ENCODE peak calls at places on chromosome 3, in nine cellular contexts. N is activated T-helper 9 cell treated with anti-CD3 and anti-CD28 coated beads, Interleukin-2, amount 50 U/mL, for 16 hours; Q is HuH-7; T is RKO; G is T-cell; H is occipital lobe; U is hepatocyte; E is NCI-H1694; S is HCT116. X is an unnamed sample.

GRCh38 chr3:129690406-129690805 is 83.9 kb upstream of the PLXND1 start:
- DNase-seq in N (no peak), Q (peak; percentile 37), T (peak; percentile 83), G (peak; percentile 43), H (peak; percentile 8), U (peak; percentile 49), E (peak; percentile 35), S (peak; percentile 73), X (peak; percentile 77)

GRCh38 chr3:37338500-37338899 is 164.1 kb upstream of the LRRFIP2 start:
- DNase-seq in N (no peak), Q (no peak), T (no peak), G (no peak), H (no peak), U (no peak), E (no peak), S (no peak), X (no peak)

GRCh38 chr3:126259411-126260391 is 79.3 kb upstream of the ALDH1L1 start:
- DNase-seq in N (no peak), Q (peak; percentile 61), T (no peak), G (no peak), H (peak; percentile 15), U (peak; percentile 49), E (no peak), S (no peak), X (no peak)

GRCh38 chr3:149553781-149554451 is 79.4 kb downstream of the TM4SF4 start:
- DNase-seq in N (no peak), Q (no peak), T (no peak), G (no peak), H (no peak), U (peak; percentile 71), E (no peak), S (no peak), X (peak; percentile 78)

GRCh38 chr3:169510378-169510777 is 153.1 kb downstream of the MECOM start:
- DNase-seq in N (no peak), Q (no peak), T (no peak), G (no peak), H (no peak), U (no peak), E (no peak), S (no peak), X (no peak)

GRCh38 chr3:159762238-159762637 is 226.4 kb upstream of the IL12A start:
- DNase-seq in N (no peak), Q (peak; percentile 23), T (peak; percentile 22), G (no peak), H (no peak), U (no peak), E (no peak), S (no peak), X (peak; percentile 47)

GRCh38 chr3:197027896-197028710 is 1.5 kb downstream of the MELTF start:
- DNase-seq in N (no peak), Q (peak; percentile 12), T (peak; percentile 13), G (no peak), H (no peak), U (no peak), E (no peak), S (no peak), X (no peak)

GRCh38 chr3:9978664-9979349 is 7.8 kb downstream of the EMC3 start:
- DNase-seq in N (no peak), Q (no peak), T (no peak), G (no peak), H (no peak), U (no peak), E (no peak), S (no peak), X (no peak)

GRCh38 chr3:144524531-144524930 is 552.9 kb downstream of the DIPK2A start:
- DNase-seq in N (no peak), Q (no peak), T (no peak), G (no peak), H (no peak), U (no peak), E (no peak), S (no peak), X (peak; percentile 35)

GRCh38 chr3:134008630-134009156 is 21.0 kb downstream of the SLCO2A1 start:
- DNase-seq in N (no peak), Q (no peak), T (no peak), G (no peak), H (no peak), U (no peak), E (no peak), S (peak; percentile 79), X (peak; percentile 42)

GRCh38 chr3:161291191-161291901 is 70.2 kb downstream of the NMD3 start:
- DNase-seq in N (no peak), Q (no peak), T (no peak), G (no peak), H (no peak), U (no peak), E (no peak), S (no peak), X (no peak)

GRCh38 chr3:138594150-138594934 is at the start of gene CEP70:
- DNase-seq in N (peak; percentile 83), Q (peak; percentile 84), T (peak; percentile 93), G (peak; percentile 89), H (no peak), U (peak; percentile 98), E (no peak), S (peak; percentile 90), X (peak; percentile 98)

GRCh38 chr3:105634719-105635118 is 234.1 kb downstream of the CBLB start:
- DNase-seq in N (no peak), Q (no peak), T (no peak), G (no peak), H (no peak), U (no peak), E (no peak), S (no peak), X (no peak)

GRCh38 chr3:174325834-174326705 is 533.1 kb upstream of the NAALADL2 start:
- DNase-seq in N (no peak), Q (no peak), T (no peak), G (no peak), H (no peak), U (no peak), E (no peak), S (no peak), X (peak; percentile 70)

GRCh38 chr3:130939753-130940152 is 45.9 kb downstream of the ATP2C1 start:
- DNase-seq in N (no peak), Q (no peak), T (no peak), G (no peak), H (no peak), U (no peak), E (no peak), S (no peak), X (peak; percentile 27)

GRCh38 chr3:174633342-174633741 is 225.8 kb upstream of the NAALADL2 start:
- DNase-seq in N (no peak), Q (no peak), T (no peak), G (no peak), H (no peak), U (no peak), E (no peak), S (no peak), X (no peak)

GRCh38 chr3:175346573-175347356 is 487.6 kb downstream of the NAALADL2 start:
- DNase-seq in N (no peak), Q (no peak), T (peak; percentile 55), G (no peak), H (peak; percentile 49), U (peak; percentile 19), E (peak; percentile 55), S (peak; percentile 59), X (peak; percentile 87)

GRCh38 chr3:134359121-134360010 is 14.9 kb downstream of the AMOTL2 start:
- DNase-seq in N (no peak), Q (no peak), T (no peak), G (no peak), H (no peak), U (no peak), E (peak; percentile 47), S (no peak), X (no peak)

GRCh38 chr3:171038342-171038741 is 11.8 kb upstream of the SLC2A2 start:
- DNase-seq in N (no peak), Q (no peak), T (no peak), G (no peak), H (no peak), U (no peak), E (no peak), S (no peak), X (no peak)

GRCh38 chr3:114741066-114741465 is 406.0 kb downstream of the ZBTB20 start:
- DNase-seq in N (no peak), Q (no peak), T (peak; percentile 26), G (no peak), H (no peak), U (no peak), E (no peak), S (no peak), X (peak; percentile 54)

GRCh38 chr3:114307222-114307840 is 13.5 kb downstream of the TIGIT start:
- DNase-seq in N (peak; percentile 35), Q (no peak), T (no peak), G (no peak), H (no peak), U (no peak), E (no peak), S (no peak), X (no peak)

GRCh38 chr3:85790445-85791030 is 831.7 kb downstream of the CADM2 start:
- DNase-seq in N (no peak), Q (no peak), T (no peak), G (no peak), H (no peak), U (no peak), E (no peak), S (no peak), X (no peak)

GRCh38 chr3:45861043-45861846 is 19.3 kb upstream of the LZTFL1 start:
- DNase-seq in N (no peak), Q (no peak), T (no peak), G (no peak), H (no peak), U (peak; percentile 48), E (no peak), S (no peak), X (no peak)

GRCh38 chr3:157099337-157100078 is 60.4 kb downstream of the CCNL1 start:
- DNase-seq in N (no peak), Q (no peak), T (no peak), G (no peak), H (peak; percentile 12), U (no peak), E (no peak), S (no peak), X (no peak)

GRCh38 chr3:127092776-127093175 is 100.2 kb upstream of the PRR23E start:
- DNase-seq in N (no peak), Q (no peak), T (no peak), G (no peak), H (no peak), U (no peak), E (no peak), S (no peak), X (no peak)

GRCh38 chr3:176584413-176585176 is 612.7 kb downstream of the TBL1XR1 start:
- DNase-seq in N (no peak), Q (no peak), T (peak; percentile 3), G (no peak), H (no peak), U (no peak), E (no peak), S (no peak), X (peak; percentile 26)

GRCh38 chr3:197478746-197479668 is 76.8 kb downstream of the BDH1 start:
- DNase-seq in N (no peak), Q (no peak), T (no peak), G (no peak), H (no peak), U (no peak), E (peak; percentile 64), S (no peak), X (peak; percentile 54)

GRCh38 chr3:38130631-38131065 is 6.3 kb downstream of the ACAA1 start:
- DNase-seq in N (no peak), Q (no peak), T (no peak), G (no peak), H (no peak), U (peak; percentile 56), E (no peak), S (no peak), X (no peak)

GRCh38 chr3:188254489-188255070 is 100.6 kb downstream of the LPP start:
- DNase-seq in N (no peak), Q (no peak), T (no peak), G (no peak), H (no peak), U (no peak), E (no peak), S (no peak), X (no peak)

GRCh38 chr3:126685041-126685440 is 19.0 kb upstream of the CHCHD6 start:
- DNase-seq in N (no peak), Q (no peak), T (no peak), G (no peak), H (no peak), U (no peak), E (no peak), S (no peak), X (no peak)

GRCh38 chr3:33717616-33717865 is 513 bp downstream of the CLASP2 start:
- DNase-seq in N (no peak), Q (peak; percentile 75), T (peak; percentile 82), G (no peak), H (no peak), U (peak; percentile 85), E (no peak), S (peak; percentile 49), X (peak; percentile 83)

X was measured in foreskin fibroblast.